ENCODE peak calls at places on chromosome 19, in seven cellular contexts. W is BE2C; N is stimulated activated CD4-positive, alpha-beta T cell treated with anti-CD3 and anti-CD28 coated beads, Interleukin-2, amount 100 ng/mL, for 48 hours; Z is SK-MEL-5; S is IMR-90; F is substantia nigra; L is WERI-Rb-1. C is an unnamed sample.

GRCh38 chr19:47035127-47035494 is 13.3 kb downstream of the TMEM160 start:
- DNase-seq in N (no peak), F (no peak), W (no peak), L (peak), S (no peak), Z (peak), C (no peak)

GRCh38 chr19:47598407-47599349 is 10.3 kb upstream of the BICRA start:
- DNase-seq in N (no peak), L (peak), S (peak), Z (peak), F (no peak), W (no peak), C (no peak)

GRCh38 chr19:30342901-30343300 is 29.3 kb upstream of the ZNF536 start:
- DNase-seq in Z (no peak), S (no peak), F (no peak), W (no peak), L (no peak), N (no peak), C (no peak)

GRCh38 chr19:3964256-3965194 is 6.4 kb downstream of the DAPK3 start:
- DNase-seq in F (no peak), Z (no peak), S (no peak), N (no peak), W (no peak), L (no peak), C (no peak)

GRCh38 chr19:2461751-2462634 is 5.2 kb upstream of the LMNB2 start:
- DNase-seq in W (peak), L (no peak), S (peak), Z (peak), F (no peak), N (peak), C (peak)

GRCh38 chr19:1811942-1812425 is at the start of gene ATP8B3:
- DNase-seq in W (no peak), Z (no peak), L (no peak), F (no peak), S (no peak), N (no peak), C (no peak)

GRCh38 chr19:5191091-5191490 is 149.5 kb downstream of the PTPRS start:
- DNase-seq in W (no peak), F (no peak), S (no peak), Z (no peak), N (no peak), L (no peak), C (no peak)

GRCh38 chr19:40633207-40633606 is 32.0 kb downstream of the LTBP4 start:
- DNase-seq in S (peak), W (no peak), L (no peak), F (no peak), N (no peak), Z (no peak), C (no peak)

GRCh38 chr19:8515317-8515716 is 1.4 kb upstream of the ZNF414 start:
- DNase-seq in F (no peak), W (no peak), S (no peak), Z (no peak), L (no peak), N (no peak), C (no peak)

GRCh38 chr19:46932346-46932745 is 71.5 kb downstream of the ARHGAP35 start:
- DNase-seq in N (no peak), Z (no peak), F (no peak), L (no peak), W (no peak), S (peak), C (no peak)

GRCh38 chr19:1401138-1401888 is at the start of gene GAMT:
- DNase-seq in F (peak), W (peak), N (peak), Z (peak), S (no peak), L (peak), C (peak)

GRCh38 chr19:14318873-14319272 is 62.4 kb upstream of the ADGRE5 start:
- DNase-seq in S (no peak), Z (peak), F (no peak), L (peak), N (no peak), W (no peak), C (no peak)

GRCh38 chr19:44745386-44745831 is 3.1 kb upstream of the BCL3 start:
- DNase-seq in F (no peak), Z (no peak), N (no peak), L (no peak), W (peak), S (peak), C (no peak)

GRCh38 chr19:18208098-18208951 is 4.5 kb upstream of the RAB3A start:
- DNase-seq in W (peak), L (peak), S (peak), Z (peak), F (no peak), N (peak), C (no peak)

GRCh38 chr19:5062195-5062594 is 93.3 kb downstream of the KDM4B start:
- DNase-seq in L (no peak), S (no peak), W (no peak), Z (no peak), N (no peak), F (no peak), C (no peak)

GRCh38 chr19:6427131-6427530 is 2.5 kb upstream of the KHSRP start:
- DNase-seq in W (no peak), Z (no peak), N (no peak), F (no peak), L (no peak), S (no peak), C (no peak)

GRCh38 chr19:55212447-55212846 is 3.1 kb upstream of the PTPRH start:
- DNase-seq in N (peak), S (no peak), Z (peak), F (no peak), W (peak), L (no peak), C (no peak)

C was measured in GM06990.